ENCODE peak calls at places on chromosomes 2 and 18, in eight cellular contexts. One of them, this sample, is unnamed.

GRCh38 chr18:23495723-23496440 is 7.4 kb upstream of the RMC1 start:
- DNase-seq in IMR-90: no peak
- DNase-seq in H9: no peak
- DNase-seq in cardiac muscle cell: no peak
- DNase-seq in esophagus squamous epithelium: no peak
- DNase-seq in sigmoid colon: no peak
- DNase-seq in neuronal stem cell: no peak
- DNase-seq in brain microvascular endothelial cell: no peak
- DNase-seq in this sample: no peak

GRCh38 chr2:13413989-13414388 is 697.3 kb downstream of the TRIB2 start:
- DNase-seq in IMR-90: no peak
- DNase-seq in H9: no peak
- DNase-seq in cardiac muscle cell: no peak
- DNase-seq in esophagus squamous epithelium: no peak
- DNase-seq in sigmoid colon: no peak
- DNase-seq in neuronal stem cell: no peak
- DNase-seq in brain microvascular endothelial cell: no peak
- DNase-seq in this sample: no peak

GRCh38 chr2:206471524-206472062 is 28.3 kb downstream of the ADAM23 start:
- DNase-seq in IMR-90: no peak
- DNase-seq in H9: no peak
- DNase-seq in cardiac muscle cell: no peak
- DNase-seq in esophagus squamous epithelium: no peak
- DNase-seq in sigmoid colon: no peak
- DNase-seq in neuronal stem cell: no peak
- DNase-seq in brain microvascular endothelial cell: no peak
- DNase-seq in this sample: no peak

GRCh38 chr2:10022464-10022863 is 20.9 kb upstream of the KLF11 start:
- DNase-seq in IMR-90: no peak
- DNase-seq in H9: no peak
- DNase-seq in cardiac muscle cell: no peak
- DNase-seq in esophagus squamous epithelium: no peak
- DNase-seq in sigmoid colon: peak; percentile 34
- DNase-seq in neuronal stem cell: no peak
- DNase-seq in brain microvascular endothelial cell: no peak
- DNase-seq in this sample: no peak

GRCh38 chr2:174235680-174236079 is 12.7 kb downstream of the OLA1 start:
- DNase-seq in IMR-90: peak; percentile 31
- DNase-seq in H9: no peak
- DNase-seq in cardiac muscle cell: no peak
- DNase-seq in esophagus squamous epithelium: no peak
- DNase-seq in sigmoid colon: no peak
- DNase-seq in neuronal stem cell: no peak
- DNase-seq in brain microvascular endothelial cell: peak; percentile 11
- DNase-seq in this sample: no peak

GRCh38 chr2:195105581-195105980 is 551.4 kb upstream of the SLC39A10 start:
- DNase-seq in IMR-90: no peak
- DNase-seq in H9: no peak
- DNase-seq in cardiac muscle cell: no peak
- DNase-seq in esophagus squamous epithelium: no peak
- DNase-seq in sigmoid colon: no peak
- DNase-seq in neuronal stem cell: no peak
- DNase-seq in brain microvascular endothelial cell: no peak
- DNase-seq in this sample: no peak

GRCh38 chr2:30786923-30787685 is 20.1 kb downstream of the CAPN13 start:
- DNase-seq in IMR-90: no peak
- DNase-seq in H9: no peak
- DNase-seq in cardiac muscle cell: no peak
- DNase-seq in esophagus squamous epithelium: no peak
- DNase-seq in sigmoid colon: no peak
- DNase-seq in neuronal stem cell: no peak
- DNase-seq in brain microvascular endothelial cell: no peak
- DNase-seq in this sample: no peak

GRCh38 chr2:237900891-237901831 is 41.7 kb downstream of the RAMP1 start:
- DNase-seq in IMR-90: no peak
- DNase-seq in H9: no peak
- DNase-seq in cardiac muscle cell: no peak
- DNase-seq in esophagus squamous epithelium: no peak
- DNase-seq in sigmoid colon: peak; percentile 59
- DNase-seq in neuronal stem cell: no peak
- DNase-seq in brain microvascular endothelial cell: no peak
- DNase-seq in this sample: no peak

GRCh38 chr2:35821675-35822074 is 533.9 kb upstream of the CRIM1 start:
- DNase-seq in IMR-90: no peak
- DNase-seq in H9: peak; percentile 63
- DNase-seq in cardiac muscle cell: no peak
- DNase-seq in esophagus squamous epithelium: no peak
- DNase-seq in sigmoid colon: no peak
- DNase-seq in neuronal stem cell: no peak
- DNase-seq in brain microvascular endothelial cell: no peak
- DNase-seq in this sample: no peak

GRCh38 chr18:27184115-27185024 is 738 bp downstream of the CHST9 start:
- DNase-seq in IMR-90: no peak
- DNase-seq in H9: peak; percentile 62
- DNase-seq in cardiac muscle cell: peak; percentile 14
- DNase-seq in esophagus squamous epithelium: no peak
- DNase-seq in sigmoid colon: no peak
- DNase-seq in neuronal stem cell: no peak
- DNase-seq in brain microvascular endothelial cell: no peak
- DNase-seq in this sample: no peak

GRCh38 chr18:35131387-35132283 is 90.4 kb downstream of the MAPRE2 start:
- DNase-seq in IMR-90: peak; percentile 24
- DNase-seq in H9: no peak
- DNase-seq in cardiac muscle cell: no peak
- DNase-seq in esophagus squamous epithelium: no peak
- DNase-seq in sigmoid colon: no peak
- DNase-seq in neuronal stem cell: no peak
- DNase-seq in brain microvascular endothelial cell: no peak
- DNase-seq in this sample: peak; percentile 67

GRCh38 chr2:84201158-84201557 is 257.9 kb downstream of the SUCLG1 start:
- DNase-seq in IMR-90: no peak
- DNase-seq in H9: no peak
- DNase-seq in cardiac muscle cell: no peak
- DNase-seq in esophagus squamous epithelium: no peak
- DNase-seq in sigmoid colon: no peak
- DNase-seq in neuronal stem cell: no peak
- DNase-seq in brain microvascular endothelial cell: no peak
- DNase-seq in this sample: no peak
- H3K27ac ChIP-seq in IMR-90: no peak overlapping the region
- H3K27ac ChIP-seq in H9: no peak overlapping the region
- H3K27ac ChIP-seq in cardiac muscle cell: no peak overlapping the region
- H3K27ac ChIP-seq in esophagus squamous epithelium: no peak overlapping the region
- H3K27ac ChIP-seq in sigmoid colon: no peak overlapping the region
- H3K27ac ChIP-seq in neuronal stem cell: no peak overlapping the region
- H3K27ac ChIP-seq in brain microvascular endothelial cell: no peak overlapping the region
- H3K27ac ChIP-seq in this sample: no peak overlapping the region

DNA sequence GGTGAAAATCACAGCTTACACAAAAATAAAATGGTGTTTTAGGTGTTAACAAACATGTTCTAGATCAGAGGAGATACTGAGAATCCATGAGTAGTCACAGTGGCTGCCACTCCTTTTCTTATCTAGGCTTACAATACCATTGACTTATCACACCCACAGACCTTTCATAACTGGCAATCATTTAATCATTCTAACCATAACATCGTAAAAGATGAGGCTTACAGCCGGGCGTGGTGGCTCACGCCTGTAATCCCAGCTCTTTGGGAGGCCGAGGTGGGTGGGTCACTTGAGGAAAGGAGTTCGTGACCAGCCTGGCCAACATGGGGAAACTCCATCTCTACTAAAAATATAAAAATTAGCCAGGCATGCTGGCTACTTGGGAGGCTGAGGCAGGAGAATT is 18.8 kb upstream of the SERPINB5 start:
- DNase-seq in IMR-90: no peak
- DNase-seq in H9: no peak
- DNase-seq in cardiac muscle cell: no peak
- DNase-seq in esophagus squamous epithelium: no peak
- DNase-seq in sigmoid colon: no peak
- DNase-seq in neuronal stem cell: no peak
- DNase-seq in brain microvascular endothelial cell: no peak
- DNase-seq in this sample: no peak
- H3K27ac ChIP-seq in IMR-90: no peak overlapping the region
- H3K27ac ChIP-seq in H9: no peak overlapping the region
- H3K27ac ChIP-seq in cardiac muscle cell: no peak overlapping the region
- H3K27ac ChIP-seq in esophagus squamous epithelium: no peak overlapping the region
- H3K27ac ChIP-seq in sigmoid colon: no peak overlapping the region
- H3K27ac ChIP-seq in neuronal stem cell: no peak overlapping the region
- H3K27ac ChIP-seq in brain microvascular endothelial cell: no peak overlapping the region
- H3K27ac ChIP-seq in this sample: no peak overlapping the region

GRCh38 chr2:26635401-26635800 is 5.8 kb downstream of the CIB4 start:
- DNase-seq in IMR-90: no peak
- DNase-seq in H9: no peak
- DNase-seq in cardiac muscle cell: no peak
- DNase-seq in esophagus squamous epithelium: no peak
- DNase-seq in sigmoid colon: no peak
- DNase-seq in neuronal stem cell: no peak
- DNase-seq in brain microvascular endothelial cell: no peak
- DNase-seq in this sample: no peak
- H3K27ac ChIP-seq in IMR-90: no peak overlapping the region
- H3K27ac ChIP-seq in H9: no peak overlapping the region
- H3K27ac ChIP-seq in cardiac muscle cell: no peak overlapping the region
- H3K27ac ChIP-seq in esophagus squamous epithelium: no peak overlapping the region
- H3K27ac ChIP-seq in sigmoid colon: no peak overlapping the region
- H3K27ac ChIP-seq in neuronal stem cell: no peak overlapping the region
- H3K27ac ChIP-seq in brain microvascular endothelial cell: no peak overlapping the region
- H3K27ac ChIP-seq in this sample: no peak overlapping the region

GRCh38 chr2:159589286-159589685 is 27.1 kb downstream of the BAZ2B start:
- DNase-seq in IMR-90: no peak
- DNase-seq in H9: no peak
- DNase-seq in cardiac muscle cell: no peak
- DNase-seq in esophagus squamous epithelium: no peak
- DNase-seq in sigmoid colon: no peak
- DNase-seq in neuronal stem cell: no peak
- DNase-seq in brain microvascular endothelial cell: no peak
- DNase-seq in this sample: no peak

GRCh38 chr2:159586034-159586433 is 30.3 kb downstream of the BAZ2B start:
- DNase-seq in IMR-90: no peak
- DNase-seq in H9: no peak
- DNase-seq in cardiac muscle cell: no peak
- DNase-seq in esophagus squamous epithelium: no peak
- DNase-seq in sigmoid colon: no peak
- DNase-seq in neuronal stem cell: no peak
- DNase-seq in brain microvascular endothelial cell: no peak
- DNase-seq in this sample: no peak

GRCh38 chr2:159585607-159586006 is 30.7 kb downstream of the BAZ2B start:
- DNase-seq in IMR-90: no peak
- DNase-seq in H9: no peak
- DNase-seq in cardiac muscle cell: no peak
- DNase-seq in esophagus squamous epithelium: no peak
- DNase-seq in sigmoid colon: no peak
- DNase-seq in neuronal stem cell: no peak
- DNase-seq in brain microvascular endothelial cell: no peak
- DNase-seq in this sample: no peak

GRCh38 chr2:159584796-159585195 is 31.6 kb downstream of the BAZ2B start:
- DNase-seq in IMR-90: no peak
- DNase-seq in H9: no peak
- DNase-seq in cardiac muscle cell: no peak
- DNase-seq in esophagus squamous epithelium: no peak
- DNase-seq in sigmoid colon: no peak
- DNase-seq in neuronal stem cell: no peak
- DNase-seq in brain microvascular endothelial cell: no peak
- DNase-seq in this sample: no peak
- H3K27ac ChIP-seq in IMR-90: no peak overlapping the region
- H3K27ac ChIP-seq in H9: no peak overlapping the region
- H3K27ac ChIP-seq in cardiac muscle cell: no peak overlapping the region
- H3K27ac ChIP-seq in esophagus squamous epithelium: no peak overlapping the region
- H3K27ac ChIP-seq in sigmoid colon: no peak overlapping the region
- H3K27ac ChIP-seq in neuronal stem cell: no peak overlapping the region
- H3K27ac ChIP-seq in brain microvascular endothelial cell: no peak overlapping the region
- H3K27ac ChIP-seq in this sample: no peak overlapping the region

DNA sequence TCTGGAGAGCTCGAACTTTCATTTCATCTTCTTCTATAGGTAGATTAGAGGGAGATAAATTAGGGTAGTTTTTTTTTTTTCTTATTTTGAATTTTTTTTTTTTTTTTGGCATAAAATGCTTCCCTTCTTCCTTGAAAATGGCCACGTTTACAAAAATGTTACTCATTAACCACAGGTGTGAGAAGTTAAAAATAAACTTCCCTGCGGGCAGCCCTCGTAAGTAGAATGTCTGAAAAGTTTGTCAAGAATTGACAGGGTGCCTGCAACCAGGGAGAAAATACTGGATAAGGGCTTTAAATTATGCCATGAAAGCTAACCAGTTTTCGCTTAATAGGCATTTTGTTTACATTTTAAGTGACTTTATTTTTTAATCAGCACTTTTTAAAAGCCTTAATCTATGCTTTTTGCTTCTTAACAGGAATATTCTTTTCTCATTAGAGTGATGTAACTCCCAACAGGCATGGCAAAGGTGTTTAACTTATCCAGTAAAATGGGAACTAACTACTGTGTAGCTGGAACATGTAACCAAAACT is 4.2 kb upstream of the FN1 start:
- DNase-seq in IMR-90: no peak
- DNase-seq in H9: no peak
- DNase-seq in cardiac muscle cell: no peak
- DNase-seq in esophagus squamous epithelium: no peak
- DNase-seq in sigmoid colon: no peak
- DNase-seq in neuronal stem cell: no peak
- DNase-seq in brain microvascular endothelial cell: no peak
- DNase-seq in this sample: no peak
- H3K27ac ChIP-seq in IMR-90: no peak overlapping the region
- H3K27ac ChIP-seq in H9: no peak overlapping the region
- H3K27ac ChIP-seq in cardiac muscle cell: no peak overlapping the region
- H3K27ac ChIP-seq in esophagus squamous epithelium: no peak overlapping the region
- H3K27ac ChIP-seq in sigmoid colon: no peak overlapping the region
- H3K27ac ChIP-seq in neuronal stem cell: no peak overlapping the region
- H3K27ac ChIP-seq in brain microvascular endothelial cell: no peak overlapping the region
- H3K27ac ChIP-seq in this sample: no peak overlapping the region

DNA sequence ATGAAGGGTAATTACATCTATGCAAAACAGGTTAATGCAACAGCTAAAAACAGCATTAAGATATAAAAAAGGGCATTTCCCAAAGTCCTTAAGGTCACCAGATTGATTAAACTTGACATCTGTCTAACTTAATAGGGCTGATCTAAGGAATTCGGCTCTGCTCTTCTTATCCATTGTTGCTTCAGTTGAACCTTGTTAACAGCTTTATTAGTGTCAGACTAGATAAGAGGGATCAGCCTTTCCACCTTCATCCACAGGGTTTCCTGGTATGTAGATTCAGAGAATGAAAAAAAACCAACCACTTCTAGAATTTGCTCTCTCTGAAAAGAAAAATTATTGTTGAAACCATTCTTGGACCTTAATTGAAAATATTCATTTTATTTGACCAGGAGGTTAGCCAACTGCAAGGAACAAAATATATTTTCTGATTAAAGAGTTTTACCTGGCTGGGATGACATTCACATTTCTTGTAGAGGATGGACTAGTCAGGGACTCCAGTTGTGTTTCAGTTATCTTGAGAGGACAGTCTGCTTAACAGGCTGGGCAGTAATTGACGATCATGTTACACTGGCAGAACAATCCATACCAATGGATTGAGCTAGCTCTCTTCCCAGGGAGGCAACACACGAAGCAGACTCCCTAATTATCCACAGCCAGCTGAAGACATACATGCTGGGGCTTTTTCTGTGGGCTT is 357.4 kb upstream of the ACVR2A start:
- DNase-seq in IMR-90: no peak
- DNase-seq in H9: no peak
- DNase-seq in cardiac muscle cell: peak; percentile 28
- DNase-seq in esophagus squamous epithelium: no peak
- DNase-seq in sigmoid colon: no peak
- DNase-seq in neuronal stem cell: no peak
- DNase-seq in brain microvascular endothelial cell: no peak
- DNase-seq in this sample: no peak
- H3K27ac ChIP-seq in IMR-90: no peak overlapping the region
- H3K27ac ChIP-seq in H9: no peak overlapping the region
- H3K27ac ChIP-seq in cardiac muscle cell: no peak overlapping the region
- H3K27ac ChIP-seq in esophagus squamous epithelium: no peak overlapping the region
- H3K27ac ChIP-seq in sigmoid colon: no peak overlapping the region
- H3K27ac ChIP-seq in neuronal stem cell: no peak overlapping the region
- H3K27ac ChIP-seq in brain microvascular endothelial cell: no peak overlapping the region
- H3K27ac ChIP-seq in this sample: no peak overlapping the region

GRCh38 chr2:71880846-71881610 is 266.6 kb downstream of the CYP26B1 start:
- DNase-seq in IMR-90: peak; percentile 72
- DNase-seq in H9: no peak
- DNase-seq in cardiac muscle cell: no peak
- DNase-seq in esophagus squamous epithelium: no peak
- DNase-seq in sigmoid colon: peak; percentile 77
- DNase-seq in neuronal stem cell: no peak
- DNase-seq in brain microvascular endothelial cell: peak; percentile 52
- DNase-seq in this sample: no peak
- H3K27ac ChIP-seq in IMR-90: peak overlapping the region; percentile 47
- H3K27ac ChIP-seq in H9: no peak overlapping the region
- H3K27ac ChIP-seq in cardiac muscle cell: no peak overlapping the region
- H3K27ac ChIP-seq in esophagus squamous epithelium: no peak overlapping the region
- H3K27ac ChIP-seq in sigmoid colon: no peak overlapping the region
- H3K27ac ChIP-seq in neuronal stem cell: no peak overlapping the region
- H3K27ac ChIP-seq in brain microvascular endothelial cell: no peak overlapping the region
- H3K27ac ChIP-seq in this sample: no peak overlapping the region

This sample was measured in substantia nigra.